ENCODE peak calls at places on chromosome 14, in eight cellular contexts. K is HCT116, M is SK-N-SH, J is GM12878, A is HepG2, R is Panc1, L is HL-60, N is K562. F is an unnamed sample.
A peak's percentile ranks its signal among the peaks of the same experiment; 100 is the strongest.

GRCh38 chr14:43706901-43707300 is 800.2 kb downstream of the FSCB start:
- DNase-seq in K (no peak), M (no peak), J (no peak), A (no peak), R (no peak), L (no peak), N (no peak), F (no peak)

GRCh38 chr14:29548948-29549370 is 378.7 kb downstream of the PRKD1 start:
- DNase-seq in K (peak; percentile 12), M (peak; percentile 23), J (peak; percentile 5), A (peak; percentile 70), R (peak; percentile 24), L (peak; percentile 37), N (peak; percentile 59), F (peak; percentile 76)

GRCh38 chr14:66601932-66602578 is 94.1 kb downstream of the GPHN start:
- DNase-seq in K (no peak), M (no peak), J (peak; percentile 27), A (no peak), R (no peak), L (no peak), N (no peak), F (no peak)

GRCh38 chr14:69129264-69129880 is 23.5 kb downstream of the DCAF5 start:
- DNase-seq in K (peak; percentile 52), M (peak; percentile 55), J (no peak), A (peak; percentile 72), R (peak; percentile 69), L (no peak), N (peak; percentile 79), F (peak; percentile 93)

GRCh38 chr14:45610303-45610702 is 357.3 kb upstream of the MIS18BP1 start:
- DNase-seq in K (no peak), M (no peak), J (no peak), A (no peak), R (no peak), L (no peak), N (no peak), F (peak; percentile 21)

GRCh38 chr14:91947196-91948184 is at the start of gene FBLN5:
- DNase-seq in K (no peak), M (peak; percentile 62), J (no peak), A (no peak), R (no peak), L (no peak), N (no peak), F (peak; percentile 83)

GRCh38 chr14:51246032-51246431 is 6.0 kb downstream of the TMX1 start:
- DNase-seq in K (no peak), M (no peak), J (no peak), A (no peak), R (no peak), L (no peak), N (no peak), F (peak; percentile 18)

GRCh38 chr14:55929136-55929535 is 189.1 kb upstream of the PELI2 start:
- DNase-seq in K (no peak), M (peak; percentile 14), J (no peak), A (no peak), R (no peak), L (no peak), N (no peak), F (peak; percentile 60)

GRCh38 chr14:75982724-75983358 is 1.0 kb upstream of the TGFB3 start:
- DNase-seq in K (no peak), M (no peak), J (no peak), A (no peak), R (no peak), L (no peak), N (no peak), F (no peak)

GRCh38 chr14:101705733-101706508 is 55.6 kb upstream of the PPP2R5C start:
- DNase-seq in K (no peak), M (no peak), J (no peak), A (no peak), R (no peak), L (no peak), N (no peak), F (peak; percentile 68)

GRCh38 chr14:72975776-72976175 is 49.5 kb downstream of the DCAF4 start:
- DNase-seq in K (no peak), M (no peak), J (no peak), A (peak; percentile 4), R (no peak), L (no peak), N (peak; percentile 16), F (peak; percentile 45)

GRCh38 chr14:101445278-101445677 is 116.0 kb upstream of the DIO3 start:
- DNase-seq in K (no peak), M (no peak), J (no peak), A (no peak), R (no peak), L (no peak), N (no peak), F (no peak)

GRCh38 chr14:85566603-85567002 is 36.7 kb downstream of the FLRT2 start:
- DNase-seq in K (no peak), M (no peak), J (no peak), A (no peak), R (peak; percentile 33), L (no peak), N (no peak), F (no peak)

GRCh38 chr14:63926641-63927040 is 73.8 kb downstream of the SYNE2 start:
- DNase-seq in K (no peak), M (no peak), J (no peak), A (no peak), R (no peak), L (no peak), N (no peak), F (no peak)

GRCh38 chr14:68921666-68922065 is 57.4 kb downstream of the ACTN1 start:
- DNase-seq in K (no peak), M (no peak), J (no peak), A (peak; percentile 32), R (no peak), L (no peak), N (no peak), F (peak; percentile 50)

GRCh38 chr14:88481794-88482193 is 73.0 kb downstream of the PTPN21 start:
- DNase-seq in K (no peak), M (no peak), J (no peak), A (no peak), R (no peak), L (no peak), N (no peak), F (no peak)

GRCh38 chr14:102811254-102811963 is 34.2 kb downstream of the TRAF3 start:
- DNase-seq in K (no peak), M (no peak), J (no peak), A (peak; percentile 14), R (no peak), L (no peak), N (no peak), F (no peak)

GRCh38 chr14:68619805-68620574 is 172.9 kb downstream of the ZFP36L1 start:
- DNase-seq in K (peak; percentile 71), M (no peak), J (no peak), A (peak; percentile 71), R (no peak), L (no peak), N (peak; percentile 92), F (no peak)

GRCh38 chr14:59595071-59595470 is 18.5 kb upstream of the CCDC175 start:
- DNase-seq in K (no peak), M (no peak), J (no peak), A (peak; percentile 5), R (no peak), L (no peak), N (no peak), F (no peak)

GRCh38 chr14:104678901-104679705 is 10.3 kb upstream of the INF2 start:
- DNase-seq in K (no peak), M (no peak), J (no peak), A (no peak), R (no peak), L (no peak), N (no peak), F (no peak)
- TF ChIP-seq REST in K (no peak), M (no peak), J (no peak), A (no peak), R (no peak), L (no peak), N (no peak), F (no peak)

DNA sequence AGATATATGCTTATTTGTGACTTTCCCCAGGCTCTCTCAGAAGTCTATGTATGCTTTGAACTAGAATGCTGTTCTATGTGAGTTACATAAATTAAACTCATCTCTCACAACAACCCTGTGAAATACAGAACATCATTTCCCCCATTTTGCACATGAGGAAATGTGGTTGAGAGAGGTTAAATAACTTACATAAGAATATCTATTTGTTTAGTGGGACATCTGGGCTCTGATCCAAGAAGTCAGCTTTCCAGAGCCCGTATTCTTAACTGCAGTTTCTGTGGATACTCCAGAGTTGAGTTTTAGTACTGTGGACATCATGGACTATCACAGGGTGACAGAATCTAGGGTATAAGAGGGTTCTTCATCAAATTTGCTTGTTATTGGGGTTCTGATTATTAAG is 242.5 kb upstream of the ARHGAP5 start:
- DNase-seq in K (no peak), M (no peak), J (no peak), A (peak; percentile 41), R (no peak), L (no peak), N (no peak), F (no peak)
- TF ChIP-seq POLR2AphosphoS5 in K (no peak), M (no peak), J (no peak), A (no peak), R (no peak), L (no peak), N (no peak), F (no peak)

GRCh38 chr14:95696741-95697140 is 10.5 kb downstream of the TCL1B start:
- DNase-seq in K (no peak), M (no peak), J (no peak), A (no peak), R (no peak), L (no peak), N (no peak), F (no peak)

GRCh38 chr14:95699397-95699796 is 13.2 kb downstream of the TCL1B start:
- DNase-seq in K (no peak), M (no peak), J (no peak), A (no peak), R (no peak), L (no peak), N (no peak), F (peak; percentile 34)

GRCh38 chr14:95700221-95700976 is 13.5 kb downstream of the TCL1A start:
- DNase-seq in K (no peak), M (no peak), J (no peak), A (no peak), R (no peak), L (no peak), N (no peak), F (peak; percentile 68)

GRCh38 chr14:95697764-95698163 is 11.5 kb downstream of the TCL1B start:
- DNase-seq in K (no peak), M (no peak), J (peak; percentile 56), A (no peak), R (no peak), L (no peak), N (no peak), F (no peak)

GRCh38 chr14:95698287-95698686 is 12.1 kb downstream of the TCL1B start:
- DNase-seq in K (no peak), M (no peak), J (no peak), A (no peak), R (no peak), L (no peak), N (no peak), F (no peak)
- TF ChIP-seq REST in K (no peak), M (no peak), J (no peak), A (no peak), R (no peak), L (no peak), N (no peak), F (no peak)

GRCh38 chr14:77647853-77648252 is 31.4 kb upstream of the SPTLC2 start:
- DNase-seq in K (no peak), M (no peak), J (no peak), A (no peak), R (no peak), L (no peak), N (no peak), F (no peak)
- TF ChIP-seq POLR2AphosphoS5 in K (no peak), M (no peak), J (no peak), A (no peak), R (no peak), L (no peak), N (no peak), F (no peak)

GRCh38 chr14:31263485-31264133 is 56.0 kb upstream of the HECTD1 start:
- DNase-seq in K (peak; percentile 47), M (no peak), J (no peak), A (peak; percentile 91), R (peak; percentile 73), L (no peak), N (no peak), F (no peak)
- TF ChIP-seq REST in K (no peak), M (peak; percentile 35), J (no peak), A (no peak), R (no peak), L (no peak), N (no peak), F (no peak)